ENCODE peak calls at places on chromosomes 2 and 18, in nine cellular contexts. T is nephron progenitor cell, A is MCF 10A, X is adrenal gland, S is astrocyte of the spinal cord, O is progenitor cell of endocrine pancreas, U is WTC11, B is HFF-Myc, G is vagina. Q is an unnamed sample.

GRCh38 chr2:238137885-238138284 is 583 bp upstream of the KLHL30 start:
- DNase-seq in B (no peak), O (no peak), X (no peak), U (no peak), A (no peak), S (no peak), G (no peak), T (no peak), Q (no peak)

GRCh38 chr18:51137051-51137729 is 60.3 kb downstream of the MEX3C start:
- DNase-seq in X (no peak), O (no peak), U (no peak), S (peak), G (no peak), A (peak), B (no peak), T (no peak), Q (no peak)

GRCh38 chr18:713135-713490 is 683 bp upstream of the ENOSF1 start:
- DNase-seq in T (no peak), S (no peak), U (no peak), G (no peak), O (no peak), A (no peak), X (no peak), B (no peak), Q (no peak)

GRCh38 chr2:200525066-200525465 is 941 bp upstream of the SGO2 start:
- DNase-seq in U (no peak), T (no peak), B (no peak), O (no peak), A (no peak), X (no peak), S (no peak), G (no peak), Q (no peak)

GRCh38 chr2:240565267-240566202 is 2.7 kb upstream of the RNPEPL1 start:
- DNase-seq in T (peak), B (no peak), G (no peak), S (no peak), X (peak), O (no peak), U (no peak), A (peak), Q (peak)

GRCh38 chr2:86323273-86323672 is 14.2 kb downstream of the REEP1 start:
- DNase-seq in T (no peak), A (no peak), B (no peak), G (peak), U (peak), X (no peak), O (no peak), S (no peak), Q (no peak)

GRCh38 chr2:105431367-105432088 is 32.7 kb upstream of the FHL2 start:
- DNase-seq in S (no peak), A (peak), G (no peak), B (no peak), T (no peak), U (no peak), X (peak), O (no peak), Q (no peak)

GRCh38 chr2:189369566-189369965 is 71.7 kb upstream of the WDR75 start:
- DNase-seq in S (peak), B (no peak), X (no peak), A (peak), G (no peak), O (no peak), T (no peak), U (no peak), Q (no peak)

GRCh38 chr2:8248623-8248957 is 433.3 kb upstream of the ID2 start:
- DNase-seq in G (no peak), B (no peak), U (no peak), T (no peak), X (no peak), A (no peak), O (no peak), S (peak), Q (no peak)

DNA sequence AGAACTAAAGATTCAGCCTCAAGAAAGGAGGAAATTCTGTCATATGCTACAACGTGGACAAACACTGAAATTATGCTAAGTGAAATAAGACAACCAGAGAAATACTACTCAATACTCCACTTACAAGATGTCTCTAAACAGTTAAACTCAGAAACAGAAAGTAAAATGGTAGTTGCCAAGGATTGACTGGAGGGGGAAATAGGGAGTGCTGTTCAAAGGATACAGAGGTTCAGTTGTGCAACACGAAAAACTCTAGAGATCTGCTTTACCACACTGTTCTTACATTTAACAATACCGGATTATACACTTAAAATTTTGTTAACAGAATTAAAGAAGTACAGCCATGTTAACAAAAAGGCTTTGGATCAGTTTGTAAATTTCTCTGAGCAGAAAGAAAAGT is 39.8 kb upstream of the C2orf15 start:
- DNase-seq in X (no peak), O (no peak), U (no peak), B (no peak), A (peak), G (no peak), S (peak), T (no peak), Q (no peak)
- TF ChIP-seq CTCF in X (no peak), O (no peak), U (no peak), B (no peak), A (no peak), G (no peak), S (no peak), T (no peak), Q (no peak)

GRCh38 chr2:10234013-10234306 is 68.7 kb upstream of the HPCAL1 start:
- DNase-seq in B (no peak), X (no peak), G (no peak), T (no peak), S (no peak), O (no peak), A (no peak), U (peak), Q (no peak)
- TF ChIP-seq CTCF in B (no peak), X (no peak), G (no peak), T (no peak), S (peak), O (no peak), A (no peak), U (no peak), Q (no peak)

DNA sequence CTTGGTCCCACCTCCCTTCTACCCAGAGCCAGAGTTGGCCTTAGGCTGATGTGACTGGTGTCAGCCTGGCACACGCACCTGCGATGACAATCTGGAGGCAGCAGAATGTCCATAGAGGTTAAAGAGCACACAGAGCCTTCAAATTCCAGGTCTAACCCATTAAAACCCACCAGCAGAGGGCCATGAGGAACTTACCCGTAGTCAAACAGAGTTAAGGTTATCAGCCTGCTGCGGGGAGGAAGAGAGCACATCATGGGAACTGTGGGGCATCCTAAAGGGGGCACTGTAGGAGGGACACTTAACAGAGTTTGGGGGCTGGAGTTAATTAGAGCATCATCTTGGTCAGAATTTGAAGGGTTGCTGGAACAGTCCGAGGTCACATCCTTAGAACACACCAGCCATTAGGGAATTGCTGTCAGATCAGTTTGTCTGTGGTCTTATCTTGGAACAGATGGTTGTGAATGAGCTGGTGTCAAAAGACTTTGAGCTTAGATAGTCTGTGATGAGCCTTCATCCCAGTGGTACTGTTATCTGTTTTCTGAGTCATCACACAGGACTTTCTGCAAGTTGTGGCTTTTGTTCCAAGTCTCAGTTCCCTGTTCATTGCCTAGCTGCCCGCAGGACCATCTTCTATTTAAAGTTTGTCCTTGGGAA is 248.6 kb downstream of the LOXHD1 start:
- DNase-seq in T (no peak), O (no peak), B (no peak), X (no peak), G (no peak), A (no peak), U (peak), S (no peak), Q (no peak)
- TF ChIP-seq CTCF in T (peak), O (peak), B (peak), X (peak), G (no peak), A (no peak), U (no peak), S (no peak), Q (no peak)

DNA sequence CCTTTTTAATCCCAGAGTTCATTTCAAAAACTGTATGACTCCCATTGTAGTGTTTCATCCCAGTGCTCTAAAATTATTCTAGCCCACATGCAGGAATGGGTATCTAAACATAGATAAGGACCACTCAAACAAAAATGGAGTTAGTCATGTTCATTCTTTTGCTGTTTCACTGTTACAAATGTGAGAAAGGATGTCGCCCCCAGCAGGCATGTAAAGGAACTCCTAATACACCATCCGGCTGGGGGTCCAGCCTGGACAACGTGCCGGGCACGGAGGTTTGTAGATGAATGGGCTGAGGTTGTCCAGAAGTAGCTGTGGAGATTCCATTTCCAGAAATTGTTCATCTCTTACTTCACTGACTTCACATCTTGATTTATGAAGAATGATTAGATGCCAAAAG is 101.9 kb upstream of the RAB12 start:
- DNase-seq in S (no peak), O (no peak), T (peak), A (peak), U (peak), B (no peak), X (no peak), G (no peak), Q (peak)
- TF ChIP-seq CTCF in S (peak), O (peak), T (peak), A (no peak), U (no peak), B (peak), X (no peak), G (no peak), Q (no peak)

GRCh38 chr2:104077573-104077972 is 776.3 kb upstream of the POU3F3 start:
- DNase-seq in B (no peak), G (no peak), U (no peak), T (no peak), S (no peak), A (no peak), X (no peak), O (no peak), Q (no peak)

GRCh38 chr2:104078431-104079157 is 775.3 kb upstream of the POU3F3 start:
- DNase-seq in O (no peak), X (no peak), B (no peak), S (no peak), T (peak), U (peak), G (no peak), A (no peak), Q (no peak)
- TF ChIP-seq CTCF in O (peak), X (no peak), B (no peak), S (no peak), T (peak), U (no peak), G (no peak), A (no peak), Q (no peak)

GRCh38 chr2:232984451-232985207 is 28.4 kb downstream of the NGEF start:
- DNase-seq in G (no peak), U (no peak), B (no peak), X (no peak), O (no peak), S (no peak), A (no peak), T (no peak), Q (no peak)

GRCh38 chr2:232981356-232981755 is 31.7 kb downstream of the NGEF start:
- DNase-seq in A (no peak), S (no peak), T (no peak), O (no peak), B (no peak), G (no peak), U (no peak), X (no peak), Q (peak)

GRCh38 chr2:232983669-232983991 is 29.4 kb downstream of the NGEF start:
- DNase-seq in O (no peak), G (no peak), B (no peak), S (no peak), A (no peak), U (no peak), T (no peak), X (no peak), Q (no peak)

GRCh38 chr2:232981767-232982360 is 31.2 kb downstream of the NGEF start:
- DNase-seq in A (no peak), O (no peak), T (no peak), U (no peak), S (no peak), X (no peak), B (no peak), G (no peak), Q (no peak)

DNA sequence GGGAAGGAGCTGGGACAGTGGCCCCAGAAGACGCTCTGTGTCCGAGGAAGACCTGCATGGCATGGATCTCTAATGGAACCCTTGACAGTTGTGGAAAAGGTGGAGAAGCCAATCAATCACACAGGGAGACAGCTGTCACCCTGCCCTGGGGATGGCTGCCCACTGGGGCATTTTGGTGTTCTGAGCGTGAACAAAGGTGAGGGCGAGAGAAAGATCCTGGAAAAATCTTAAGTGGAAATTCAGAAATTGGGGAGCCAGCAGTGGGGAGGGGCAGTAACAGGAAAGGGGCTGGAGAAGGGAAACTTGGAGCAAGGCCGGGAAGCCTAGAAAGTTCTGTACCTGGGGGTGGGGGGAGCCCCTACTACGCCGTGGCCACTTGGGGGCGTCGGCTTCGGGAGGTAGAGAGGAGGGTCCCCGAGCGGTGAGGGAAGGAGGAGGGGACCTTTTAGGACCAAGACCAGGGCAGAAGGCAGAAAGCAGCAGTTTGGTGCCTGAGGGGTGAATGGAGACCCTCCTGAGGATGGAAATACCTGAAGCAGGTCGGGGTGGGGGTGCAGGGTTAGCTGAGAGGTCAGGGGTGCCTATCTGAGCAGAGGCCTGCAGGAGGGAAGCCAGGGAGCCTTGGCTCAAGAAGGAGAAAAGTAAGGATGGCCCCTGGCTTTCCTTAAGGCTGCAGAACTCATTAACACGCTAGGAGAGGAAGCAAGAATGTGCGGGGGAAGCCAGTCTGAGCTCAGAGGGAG is 30.0 kb downstream of the NGEF start:
- DNase-seq in A (no peak), U (peak), X (no peak), T (no peak), G (no peak), O (no peak), B (no peak), S (no peak), Q (peak)
- TF ChIP-seq CTCF in A (no peak), U (peak), X (no peak), T (no peak), G (no peak), O (no peak), B (no peak), S (no peak), Q (no peak)

Q was measured in mesothelial cell of epicardium.